ENCODE peak calls at places on chromosome 22, in six cellular contexts. L is CD8-positive, alpha-beta T cell; H is progenitor cell of endocrine pancreas; V is GF-D8; T is RCC 7860; K is cardiac muscle cell. B is an unnamed sample.

GRCh38 chr22:26887456-26887855 is 230.1 kb downstream of the MIAT start:
- DNase-seq in L (no peak), H (no peak), V (no peak), T (peak), K (peak), B (peak)

GRCh38 chr22:44583854-44584253 is 85.8 kb upstream of the RTL6 start:
- DNase-seq in L (no peak), H (no peak), V (no peak), T (no peak), K (no peak), B (no peak)

GRCh38 chr22:33654173-33654890 is 265.9 kb downstream of the LARGE1 start:
- DNase-seq in L (no peak), H (no peak), V (no peak), T (no peak), K (no peak), B (no peak)

GRCh38 chr22:33487041-33487716 is 429.0 kb upstream of the SYN3 start:
- DNase-seq in L (no peak), H (no peak), V (no peak), T (no peak), K (no peak), B (no peak)

GRCh38 chr22:33710326-33710725 is 209.9 kb downstream of the LARGE1 start:
- DNase-seq in L (no peak), H (no peak), V (no peak), T (no peak), K (no peak), B (no peak)

GRCh38 chr22:24157783-24158170 is 23.5 kb upstream of the SUSD2 start:
- DNase-seq in L (no peak), H (no peak), V (no peak), T (no peak), K (no peak), B (no peak)

GRCh38 chr22:40679249-40679963 is at the start of gene MCHR1:
- DNase-seq in L (no peak), H (no peak), V (no peak), T (no peak), K (no peak), B (no peak)

GRCh38 chr22:49958462-49958921 is 2.1 kb upstream of the PIM3 start:
- DNase-seq in L (no peak), H (no peak), V (no peak), T (no peak), K (no peak), B (no peak)

GRCh38 chr22:42964994-42965699 is 49.8 kb downstream of the PACSIN2 start:
- DNase-seq in L (no peak), H (no peak), V (peak), T (peak), K (no peak), B (peak)

GRCh38 chr22:36546092-36546804 is 17.3 kb upstream of the EIF3D start:
- DNase-seq in L (peak), H (peak), V (peak), T (no peak), K (peak), B (no peak)

GRCh38 chr22:46848227-46848626 is 85.8 kb downstream of the TBC1D22A start:
- DNase-seq in L (no peak), H (no peak), V (no peak), T (no peak), K (no peak), B (no peak)

GRCh38 chr22:49977578-49977977 is 17.0 kb downstream of the PIM3 start:
- DNase-seq in L (no peak), H (no peak), V (no peak), T (no peak), K (no peak), B (no peak)

GRCh38 chr22:46974631-46975585 is 212.5 kb downstream of the TBC1D22A start:
- DNase-seq in L (no peak), H (no peak), V (no peak), T (no peak), K (no peak), B (no peak)

GRCh38 chr22:49845666-49846459 is 7.8 kb upstream of the ZBED4 start:
- DNase-seq in L (no peak), H (no peak), V (no peak), T (no peak), K (no peak), B (no peak)

GRCh38 chr22:38016182-38017078 is 32.1 kb upstream of the SOX10 start:
- DNase-seq in L (no peak), H (no peak), V (no peak), T (no peak), K (no peak), B (no peak)

GRCh38 chr22:46066691-46067090 is 83.6 kb upstream of the PPARA start:
- DNase-seq in L (no peak), H (no peak), V (peak), T (peak), K (no peak), B (no peak)

GRCh38 chr22:28600546-28601143 is 79.0 kb downstream of the TTC28 start:
- DNase-seq in L (peak), H (no peak), V (peak), T (peak), K (peak), B (peak)

GRCh38 chr22:46104170-46104880 is 46.0 kb upstream of the PPARA start:
- DNase-seq in L (no peak), H (no peak), V (no peak), T (no peak), K (no peak), B (no peak)

GRCh38 chr22:50399751-50400331 is 56.7 kb downstream of the PPP6R2 start:
- DNase-seq in L (peak), H (no peak), V (no peak), T (no peak), K (peak), B (no peak)

GRCh38 chr22:35299217-35299716 is 427 bp upstream of the TOM1 start:
- DNase-seq in L (no peak), H (no peak), V (peak), T (no peak), K (no peak), B (no peak)

GRCh38 chr22:47918936-47919505 is 1156.6 kb downstream of the TBC1D22A start:
- DNase-seq in L (no peak), H (no peak), V (no peak), T (no peak), K (no peak), B (peak)

GRCh38 chr22:30628491-30628890 is 7.1 kb upstream of the SLC35E4 start:
- DNase-seq in L (no peak), H (no peak), V (no peak), T (no peak), K (no peak), B (no peak)

GRCh38 chr22:50292643-50293440 is 14.6 kb downstream of the PLXNB2 start:
- DNase-seq in L (no peak), H (no peak), V (peak), T (peak), K (no peak), B (no peak)

GRCh38 chr22:50703726-50704509 is 31.3 kb downstream of the SHANK3 start:
- DNase-seq in L (no peak), H (no peak), V (no peak), T (no peak), K (no peak), B (no peak)

GRCh38 chr22:30481711-30482110 is 9.9 kb upstream of the SEC14L3 start:
- DNase-seq in L (no peak), H (no peak), V (no peak), T (no peak), K (no peak), B (no peak)

GRCh38 chr22:20087319-20088262 is 7.5 kb downstream of the DGCR8 start:
- DNase-seq in L (no peak), H (no peak), V (no peak), T (no peak), K (no peak), B (no peak)

B was measured in kidney epithelial cell.